ENCODE peak calls at places on chromosomes 11 and 22, in seven cellular contexts. N is tibial artery; Q is tibial nerve; X is left ventricle myocardium inferior; M is ascending aorta; H is CD8-positive, alpha-beta T cell; T is endothelial cell of umbilical vein. B is an unnamed sample. For H3K9me3, the result is how much of the 10 kb centered on the place peaks cover.

GRCh38 chr11:134266841-134267251 is 9.3 kb upstream of the GLB1L3 start:
- DNase-seq in N (no peak), Q (peak), X (no peak), M (no peak), H (no peak), T (no peak), B (no peak)

GRCh38 chr11:20110908-20111669 is 49.2 kb downstream of the DBX1 start:
- DNase-seq in N (no peak), Q (no peak), X (no peak), M (no peak), H (peak), T (peak), B (no peak)

GRCh38 chr11:26121466-26121865 is 210.5 kb upstream of the ANO3 start:
- DNase-seq in N (no peak), Q (no peak), X (no peak), M (no peak), H (no peak), T (no peak), B (no peak)

GRCh38 chr11:92061648-92062047 is 163.0 kb upstream of the FAT3 start:
- DNase-seq in N (no peak), Q (no peak), X (no peak), M (no peak), H (no peak), T (no peak), B (no peak)

GRCh38 chr11:119592642-119593041 is 136.4 kb downstream of the NECTIN1 start:
- DNase-seq in N (peak), Q (peak), X (no peak), M (no peak), H (no peak), T (no peak), B (no peak)

GRCh38 chr11:69216609-69217008 is 60.9 kb downstream of the SMIM38 start:
- DNase-seq in N (no peak), Q (no peak), X (no peak), M (no peak), H (no peak), T (no peak), B (no peak)

GRCh38 chr11:65013130-65013691 is 749 bp upstream of the ARL2 start:
- DNase-seq in N (peak), Q (peak), X (no peak), M (no peak), H (peak), T (no peak), B (peak)

GRCh38 chr22:46149998-46150549 is at the start of gene PPARA:
- DNase-seq in N (peak), Q (peak), X (peak), M (no peak), H (peak), T (peak), B (peak)

GRCh38 chr11:131977231-131977630 is 606.8 kb downstream of the NTM start:
- DNase-seq in N (no peak), Q (no peak), X (no peak), M (no peak), H (no peak), T (no peak), B (no peak)

GRCh38 chr11:66050581-66051231 is 1.5 kb upstream of the SF3B2 start:
- DNase-seq in N (no peak), Q (no peak), X (no peak), M (no peak), H (no peak), T (no peak), B (no peak)

GRCh38 chr22:37353839-37354238 is 71.5 kb downstream of the CYTH4 start:
- DNase-seq in N (no peak), Q (no peak), X (no peak), M (no peak), H (no peak), T (no peak), B (no peak)

GRCh38 chr22:37356922-37357321 is 70.4 kb downstream of the ELFN2 start:
- DNase-seq in N (no peak), Q (no peak), X (no peak), M (no peak), H (no peak), T (no peak), B (no peak)

GRCh38 chr22:37352481-37352880 is 70.2 kb downstream of the CYTH4 start:
- DNase-seq in N (no peak), Q (no peak), X (no peak), M (no peak), H (no peak), T (no peak), B (no peak)

GRCh38 chr22:37355174-37355573 is 72.1 kb downstream of the ELFN2 start:
- DNase-seq in N (no peak), Q (no peak), X (no peak), M (no peak), H (no peak), T (no peak), B (no peak)

DNA sequence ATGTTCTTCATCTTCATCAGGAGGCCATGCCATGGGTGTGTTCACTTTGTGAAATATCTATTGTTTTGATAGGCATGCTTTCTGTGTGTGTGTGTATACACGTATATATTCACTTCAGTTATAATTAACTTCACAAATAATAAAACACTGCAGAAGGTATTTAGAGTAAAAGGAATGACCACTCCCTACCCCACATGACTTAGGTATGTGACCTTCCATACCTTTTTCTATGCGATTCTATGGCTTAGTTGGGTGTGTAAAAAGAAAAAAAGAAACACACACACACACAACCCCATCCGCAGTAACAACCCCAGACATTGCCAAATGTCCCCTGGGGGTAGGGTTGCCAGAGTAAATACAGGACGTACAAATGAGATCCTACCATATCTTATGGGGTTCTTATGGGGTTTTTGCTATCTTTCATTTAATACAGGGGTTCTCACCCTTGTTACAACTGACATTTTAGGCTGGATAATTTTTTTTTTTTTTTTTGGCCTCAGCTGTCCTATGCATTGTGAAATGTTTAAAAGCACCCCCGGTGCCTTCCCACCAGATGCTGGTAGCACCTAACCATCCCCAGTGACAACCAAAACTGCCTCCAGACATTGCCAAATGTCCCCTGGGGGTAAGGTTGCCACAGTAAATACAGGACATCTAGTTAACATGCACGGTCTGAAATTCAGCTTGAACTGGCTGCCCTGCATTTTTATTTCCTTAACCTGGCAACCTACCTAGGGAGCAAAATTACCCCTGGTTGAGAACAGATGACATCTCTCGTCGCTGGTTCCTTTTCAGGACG is 72.2 kb downstream of the CYTH4 start:
- DNase-seq in N (no peak), Q (no peak), X (no peak), M (no peak), H (no peak), T (no peak), B (no peak)
- H3K4me3 ChIP-seq in N (no peak), Q (no peak), X (no peak), M (no peak), H (no peak), T (no peak), B (no peak)

DNA sequence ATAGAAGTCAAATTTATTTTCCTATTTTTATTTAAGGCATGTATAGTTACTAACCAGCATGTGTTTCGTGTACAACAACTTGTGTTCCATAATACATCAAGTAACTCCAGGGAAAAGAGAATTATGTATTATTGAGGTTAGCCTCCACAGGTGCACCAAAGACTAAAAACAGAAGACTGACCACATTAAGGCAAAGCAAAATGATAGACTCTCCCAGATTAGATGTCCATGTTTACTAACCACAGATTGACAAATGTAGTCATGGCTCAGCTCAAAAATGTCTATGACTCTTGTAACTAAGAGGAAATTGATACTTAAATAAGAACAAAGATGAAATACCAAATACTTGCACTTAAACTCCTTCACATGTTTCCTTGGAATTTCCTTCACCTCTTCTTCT is 238.5 kb downstream of the METTL15 start:
- DNase-seq in N (no peak), Q (no peak), X (no peak), M (no peak), H (no peak), T (no peak), B (no peak)
- TF ChIP-seq CTCF in N (no peak), Q (no peak), X (no peak), M (no peak), H (no peak), T (no peak), B (no peak)

GRCh38 chr11:70942593-70942992 is 309.8 kb downstream of the SHANK2 start:
- DNase-seq in N (no peak), Q (no peak), X (no peak), M (no peak), H (no peak), T (no peak), B (no peak)

GRCh38 chr11:70948416-70948815 is 304.0 kb downstream of the SHANK2 start:
- DNase-seq in N (no peak), Q (no peak), X (no peak), M (no peak), H (no peak), T (no peak), B (no peak)

GRCh38 chr11:70948855-70949551 is 303.4 kb downstream of the SHANK2 start:
- DNase-seq in N (no peak), Q (no peak), X (no peak), M (no peak), H (no peak), T (no peak), B (no peak)

GRCh38 chr11:70944636-70945035 is 307.7 kb downstream of the SHANK2 start:
- DNase-seq in N (no peak), Q (no peak), X (no peak), M (no peak), H (no peak), T (no peak), B (no peak)

GRCh38 chr11:70944141-70944540 is 308.2 kb downstream of the SHANK2 start:
- DNase-seq in N (no peak), Q (no peak), X (no peak), M (no peak), H (no peak), T (no peak), B (no peak)
- H3K9me3 ChIP-seq in N (under half), Q (under half), X (half or more), M (under half), H (under half), T (under half), B (under half)

GRCh38 chr22:43798492-43798891 is 13.6 kb downstream of the EFCAB6 start:
- DNase-seq in N (no peak), Q (no peak), X (no peak), M (no peak), H (no peak), T (no peak), B (no peak)

GRCh38 chr22:43792905-43793304 is 19.2 kb downstream of the EFCAB6 start:
- DNase-seq in N (no peak), Q (no peak), X (no peak), M (no peak), H (no peak), T (no peak), B (no peak)

GRCh38 chr22:43796567-43796966 is 15.5 kb downstream of the EFCAB6 start:
- DNase-seq in N (no peak), Q (no peak), X (no peak), M (no peak), H (no peak), T (no peak), B (no peak)

GRCh38 chr22:43800970-43801369 is 11.1 kb downstream of the EFCAB6 start:
- DNase-seq in N (no peak), Q (no peak), X (no peak), M (no peak), H (no peak), T (no peak), B (no peak)

GRCh38 chr22:43795320-43795719 is 16.8 kb downstream of the EFCAB6 start:
- DNase-seq in N (no peak), Q (no peak), X (no peak), M (no peak), H (no peak), T (no peak), B (no peak)
- H3K4me3 ChIP-seq in N (no peak), Q (no peak), X (no peak), M (no peak), H (no peak), T (no peak), B (no peak)

GRCh38 chr11:2173150-2173693 is 1.6 kb upstream of the TH start:
- DNase-seq in N (no peak), Q (no peak), X (no peak), M (no peak), H (no peak), T (no peak), B (no peak)
- TF ChIP-seq CTCF in N (no peak), Q (no peak), X (no peak), M (no peak), H (no peak), T (peak), B (no peak)

GRCh38 chr11:116070555-116070954 is 566.3 kb upstream of the CADM1 start:
- DNase-seq in N (no peak), Q (no peak), X (no peak), M (no peak), H (no peak), T (no peak), B (no peak)
- H3K9me3 ChIP-seq in N (under half), Q (under half), X (under half), M (under half), H (under half), T (under half), B (under half)

GRCh38 chr11:43925063-43925931 is 17.1 kb upstream of the C11orf96 start:
- DNase-seq in N (no peak), Q (no peak), X (no peak), M (no peak), H (no peak), T (peak), B (no peak)
- H3K4me3 ChIP-seq in N (no peak), Q (no peak), X (no peak), M (no peak), H (no peak), T (no peak), B (no peak)

GRCh38 chr11:86955111-86955673 is at the start of gene FZD4:
- DNase-seq in N (peak), Q (peak), X (peak), M (peak), H (peak), T (peak), B (peak)
- TF ChIP-seq CTCF in N (peak), Q (peak), X (peak), M (peak), H (no peak), T (no peak), B (no peak)

DNA sequence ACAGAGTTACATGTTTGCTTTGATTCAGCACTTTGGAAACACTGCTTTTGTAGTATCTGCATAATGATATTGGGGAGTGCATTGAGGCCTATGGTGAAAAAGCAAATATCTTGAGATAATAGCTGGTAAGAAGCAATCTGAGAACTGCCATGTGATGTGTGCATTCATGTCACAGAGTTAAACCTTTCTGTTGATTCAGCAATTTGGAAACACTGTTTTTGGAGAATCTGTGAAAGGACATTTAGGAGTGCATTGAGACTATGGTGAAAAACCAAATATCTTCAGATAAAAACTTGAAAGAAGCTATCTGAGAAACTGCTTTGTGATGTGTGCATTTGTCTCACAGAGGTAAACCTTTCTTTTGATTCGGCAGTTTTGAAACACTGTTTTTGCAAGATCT is 346.8 kb downstream of the OR4C45 start:
- DNase-seq in N (no peak), Q (no peak), X (no peak), M (no peak), H (no peak), T (no peak), B (no peak)
- H3K9me3 ChIP-seq in N (under half), Q (under half), X (half or more), M (half or more), H (under half), T (under half), B (under half)

DNA sequence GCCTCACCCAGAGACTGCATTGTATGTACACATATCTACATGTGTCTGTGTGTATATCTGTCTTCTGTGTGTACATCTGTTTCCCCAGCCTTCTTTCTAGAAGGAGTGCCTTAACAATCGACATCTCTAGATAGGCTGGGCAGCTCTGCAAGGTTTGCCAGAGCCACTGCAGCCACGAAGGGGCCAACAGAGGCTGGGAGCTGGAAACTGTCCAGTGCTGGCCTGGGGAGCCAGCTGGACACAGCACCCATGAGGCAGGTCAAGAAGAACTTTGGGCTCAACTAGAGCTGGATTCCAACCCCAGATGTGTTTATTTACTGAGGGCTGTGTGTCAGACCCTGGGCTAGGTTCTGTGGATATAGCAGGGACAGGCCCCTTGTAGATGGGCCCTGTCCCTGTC is 3.3 kb downstream of the SGSM1 start:
- DNase-seq in N (no peak), Q (no peak), X (no peak), M (no peak), H (no peak), T (no peak), B (no peak)
- H3K4me3 ChIP-seq in N (no peak), Q (no peak), X (no peak), M (no peak), H (no peak), T (no peak), B (no peak)

B was measured in uterus.